ENCODE peak calls at places on chromosome 16, in four cellular contexts. Z, D, P and W are unnamed samples.

GRCh38 chr16:638836-639235 is 2.7 kb upstream of the METTL26 start:
- DNase-seq in Z (no peak), D (no peak), P (no peak), W (no peak)

GRCh38 chr16:78130083-78130608 is 30.7 kb downstream of the WWOX start:
- DNase-seq in P (no peak), Z (no peak), D (no peak), W (no peak)

GRCh38 chr16:12017583-12017982 is 41.0 kb downstream of the SNX29 start:
- DNase-seq in D (no peak), Z (no peak), P (no peak), W (no peak)

GRCh38 chr16:16857603-16858283 is 478.8 kb downstream of the NPIPA7 start:
- DNase-seq in P (no peak), D (no peak), Z (peak), W (no peak)

GRCh38 chr16:57318240-57318970 is 33.9 kb upstream of the PLLP start:
- DNase-seq in D (no peak), Z (no peak), P (no peak), W (no peak)

GRCh38 chr16:53142823-53143568 is 88.2 kb downstream of the CHD9 start:
- DNase-seq in D (no peak), P (no peak), Z (peak), W (no peak)

GRCh38 chr16:20944861-20945390 is 44.4 kb downstream of the LYRM1 start:
- DNase-seq in Z (peak), P (no peak), D (no peak), W (no peak)

GRCh38 chr16:73616186-73616585 is 568.3 kb upstream of the ZFHX3 start:
- DNase-seq in Z (no peak), P (no peak), D (no peak), W (no peak)

GRCh38 chr16:73750639-73751038 is 546.0 kb upstream of the PSMD7 start:
- DNase-seq in D (no peak), Z (no peak), P (no peak), W (no peak)

GRCh38 chr16:69404275-69404805 is 18.5 kb upstream of the TERF2 start:
- DNase-seq in Z (no peak), D (peak), P (peak), W (no peak)

GRCh38 chr16:15857779-15858560 is 1.1 kb upstream of the MYH11 start:
- DNase-seq in Z (peak), P (peak), D (peak), W (peak)

GRCh38 chr16:86436466-86437185 is 73.7 kb upstream of the FOXF1 start:
- DNase-seq in Z (no peak), D (no peak), P (no peak), W (no peak)

GRCh38 chr16:8474576-8474975 is 115.7 kb downstream of the TMEM114 start:
- DNase-seq in Z (no peak), D (no peak), P (no peak), W (no peak)

GRCh38 chr16:30567991-30568638 is 3.4 kb downstream of the ZNF688 start:
- DNase-seq in D (no peak), Z (peak), P (no peak), W (no peak)

GRCh38 chr16:23924138-23924537 is 88.4 kb downstream of the PRKCB start:
- DNase-seq in Z (no peak), D (no peak), P (no peak), W (no peak)

GRCh38 chr16:13100970-13101369 is 199.6 kb downstream of the SHISA9 start:
- DNase-seq in P (no peak), Z (no peak), D (no peak), W (no peak)

GRCh38 chr16:69123894-69124293 is 8.5 kb downstream of the CHTF8 start:
- DNase-seq in P (peak), D (no peak), Z (peak), W (peak)

GRCh38 chr16:84976644-84977400 is 34.5 kb downstream of the ZDHHC7 start:
- DNase-seq in Z (peak), P (no peak), D (peak), W (no peak)

GRCh38 chr16:48914070-48914469 is 304.1 kb upstream of the N4BP1 start:
- DNase-seq in P (no peak), D (no peak), Z (no peak), W (no peak)

GRCh38 chr16:67115649-67116048 is 5.9 kb downstream of the PHAF1 start:
- DNase-seq in Z (peak), D (no peak), P (no peak), W (no peak)

GRCh38 chr16:8866118-8866883 is 2.5 kb downstream of the CARHSP1 start:
- DNase-seq in D (peak), P (peak), Z (no peak), W (peak)

GRCh38 chr16:66581246-66581952 is 2.1 kb downstream of the CMTM2 start:
- DNase-seq in P (no peak), Z (peak), D (no peak), W (no peak)

GRCh38 chr16:68524069-68524820 is 14.8 kb upstream of the ZFP90 start:
- DNase-seq in D (no peak), Z (no peak), P (no peak), W (no peak)

GRCh38 chr16:84842516-84843148 is 22.8 kb downstream of the CRISPLD2 start:
- DNase-seq in P (no peak), Z (no peak), D (no peak), W (no peak)

GRCh38 chr16:25108054-25108453 is 3.5 kb upstream of the LCMT1 start:
- DNase-seq in Z (no peak), P (no peak), D (no peak), W (no peak)

GRCh38 chr16:87995644-87996043 is 44.4 kb downstream of the BANP start:
- DNase-seq in P (no peak), Z (no peak), D (no peak), W (no peak)

GRCh38 chr16:30997887-30998711 is 12.3 kb downstream of the STX1B start:
- DNase-seq in D (no peak), Z (peak), P (no peak), W (no peak)

GRCh38 chr16:46629331-46629843 is 8.2 kb upstream of the SHCBP1 start:
- DNase-seq in Z (peak), D (no peak), P (no peak), W (no peak)
- TF ChIP-seq CTCF in Z (peak), D (peak), P (no peak), W (peak)

DNA sequence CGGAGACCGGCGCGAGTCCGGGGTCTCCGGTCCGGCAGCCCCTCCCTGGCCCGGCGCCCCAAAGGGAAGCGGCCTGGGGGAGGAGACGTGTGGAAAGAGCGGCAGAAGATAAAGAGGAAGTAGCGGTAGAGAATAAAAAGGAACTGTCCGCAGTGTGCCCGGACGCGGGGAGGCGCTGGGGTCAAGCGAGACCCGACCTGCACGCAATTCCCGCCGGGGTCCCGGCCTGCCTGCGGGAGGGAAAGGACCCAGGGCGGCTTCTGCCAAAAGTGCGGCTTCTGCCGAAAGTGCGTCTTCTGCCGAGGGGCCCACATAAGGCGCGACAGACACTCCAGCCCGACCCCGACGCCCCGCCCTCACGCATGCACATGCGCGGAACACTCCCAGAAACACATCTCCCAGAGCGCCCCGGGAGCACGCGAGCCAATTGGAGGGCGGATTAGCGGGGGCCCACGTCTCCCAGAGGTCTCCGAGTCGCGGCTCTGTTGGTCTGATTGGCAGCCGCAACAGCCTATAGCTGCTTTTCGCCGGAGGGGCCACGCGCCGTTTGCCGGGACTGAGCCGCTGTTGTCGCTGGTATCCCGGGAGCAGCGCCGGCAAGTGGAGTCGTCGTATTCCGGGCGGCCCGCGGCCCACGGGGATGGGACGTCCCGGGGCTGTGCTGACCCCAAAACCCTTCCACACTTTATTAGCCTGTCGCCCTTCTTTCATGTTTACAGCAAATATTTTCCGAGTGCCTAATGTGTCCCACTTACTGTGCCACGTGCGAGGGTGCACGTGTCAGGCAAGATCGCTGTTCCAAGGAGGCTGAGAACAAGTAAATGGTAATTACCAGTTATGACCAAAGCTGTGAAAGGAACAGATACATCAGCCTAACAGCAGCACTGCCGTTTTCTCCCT is 8.0 kb upstream of the MEFV start:
- DNase-seq in D (peak), Z (peak), P (peak), W (peak)
- TF ChIP-seq CTCF in D (peak), Z (peak), P (no peak), W (peak)

DNA sequence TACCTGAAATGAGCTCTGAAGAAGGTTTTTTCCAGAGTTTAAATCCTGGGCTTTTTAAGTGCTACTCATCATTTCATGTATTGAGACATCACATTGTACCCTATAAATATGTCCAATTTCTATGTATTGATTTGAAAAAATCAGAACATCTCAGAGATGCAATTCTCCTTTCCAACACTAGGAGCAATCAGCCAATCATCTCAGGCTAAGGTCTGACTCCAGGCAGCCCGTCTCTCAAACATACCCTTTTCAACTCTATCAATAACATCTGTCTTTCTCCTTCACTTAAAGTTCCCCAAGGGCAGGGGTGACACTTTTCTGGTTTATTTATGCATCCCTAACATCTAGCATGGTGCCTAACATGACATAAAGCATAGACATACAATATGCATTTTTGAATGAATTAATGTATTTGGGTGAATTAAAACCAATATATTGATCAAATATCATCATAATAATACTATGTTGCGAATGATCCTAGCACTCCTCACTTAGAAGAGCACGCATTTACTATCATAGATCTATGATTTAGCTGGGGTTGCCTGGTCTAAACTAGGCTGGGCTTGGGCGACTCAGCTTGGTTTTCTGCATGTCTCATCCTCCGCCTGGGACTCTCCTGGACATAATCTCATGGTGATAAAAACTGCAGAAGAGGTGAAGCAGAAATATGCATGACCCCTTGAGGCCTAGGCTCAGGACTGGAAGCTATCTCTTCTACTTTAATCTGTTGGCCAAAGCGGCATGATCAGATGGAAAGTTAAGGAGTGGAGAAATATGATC is 5.2 kb upstream of the CDH11 start:
- DNase-seq in P (no peak), Z (no peak), D (no peak), W (no peak)
- TF ChIP-seq CTCF in P (peak), Z (peak), D (peak), W (peak)

GRCh38 chr16:5032748-5033167 is 977 bp downstream of the NAGPA start:
- DNase-seq in Z (peak), D (no peak), P (no peak), W (no peak)

GRCh38 chr16:5035909-5036227 is 2.1 kb upstream of the NAGPA start:
- DNase-seq in Z (no peak), P (no peak), D (no peak), W (no peak)

GRCh38 chr16:5033256-5034166 is at the start of gene NAGPA:
- DNase-seq in P (peak), D (peak), Z (peak), W (peak)

GRCh38 chr16:5034167-5034523 is 410 bp upstream of the NAGPA start:
- DNase-seq in P (no peak), Z (no peak), D (no peak), W (no peak)

DNA sequence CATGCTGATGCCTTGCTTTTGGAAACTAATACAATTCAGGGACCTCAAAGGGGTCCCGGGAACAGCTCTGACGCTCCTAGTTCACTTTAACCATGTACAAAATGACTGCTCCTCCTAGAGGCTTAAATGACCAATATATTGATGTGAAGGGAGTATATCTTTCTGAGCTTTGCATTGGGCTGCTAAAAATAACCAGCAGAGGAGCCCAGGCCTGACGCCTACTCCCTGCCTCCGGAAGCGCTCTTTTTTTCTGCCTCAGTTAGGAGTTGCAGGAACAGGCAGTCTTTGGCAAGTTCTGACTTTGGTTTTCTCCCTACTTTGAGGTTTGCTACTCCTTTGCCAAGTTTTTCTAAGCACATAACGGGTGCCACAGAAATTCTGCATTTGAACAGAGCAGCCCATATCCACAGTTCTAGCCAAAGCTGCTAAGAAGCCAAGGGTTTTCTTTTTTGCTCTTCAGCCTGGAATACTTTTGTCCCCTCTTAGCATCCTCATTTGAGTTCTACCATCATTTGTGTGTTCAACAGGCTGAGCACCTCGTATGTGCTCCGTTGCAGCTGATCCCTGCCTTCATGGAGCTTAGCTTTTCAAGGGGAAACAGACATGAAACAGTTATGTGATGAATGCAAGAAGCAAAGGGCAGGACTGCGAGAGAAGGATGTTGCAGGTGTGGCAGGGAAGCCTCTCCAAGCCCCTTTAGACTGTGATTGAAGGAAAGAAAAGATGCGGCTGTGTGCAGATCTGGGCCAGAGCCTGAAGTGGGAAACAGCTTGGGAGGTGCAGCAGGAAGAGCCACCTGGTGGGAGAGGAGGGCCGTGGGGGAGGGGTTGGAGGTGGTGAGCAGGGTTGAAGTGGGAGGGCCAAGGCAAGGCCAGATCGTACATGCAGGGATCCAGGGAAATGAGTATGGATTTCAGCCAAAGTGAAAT is 2.8 kb upstream of the NAGPA start:
- DNase-seq in D (peak), P (no peak), Z (peak), W (no peak)
- TF ChIP-seq CTCF in D (no peak), P (no peak), Z (no peak), W (no peak)